ENCODE peak calls at places on chromosome 6, in eight cellular contexts. S is lung, X is fibroblast of mammary gland, M is A549, Q is body of pancreas, K is tibial nerve, C is astrocyte of the spinal cord, G is mesothelial cell of epicardium. D is an unnamed sample.
A peak's percentile ranks its signal among the peaks of the same experiment; 100 is the strongest.

GRCh38 chr6:139801571-139802321 is 427.3 kb upstream of the CITED2 start:
- DNase-seq in S (no peak), X (peak; percentile 36), M (no peak), Q (no peak), K (no peak), C (peak; percentile 33), G (no peak), D (peak; percentile 14)

GRCh38 chr6:136846046-136846445 is 23.7 kb downstream of the PEX7 start:
- DNase-seq in S (no peak), X (peak; percentile 70), M (peak; percentile 24), Q (peak; percentile 62), K (peak; percentile 56), C (peak; percentile 60), G (no peak), D (peak; percentile 29)

GRCh38 chr6:13229205-13230085 is 98.9 kb downstream of the TBC1D7 start:
- DNase-seq in S (no peak), X (no peak), M (peak; percentile 7), Q (no peak), K (no peak), C (no peak), G (no peak), D (no peak)

GRCh38 chr6:83511901-83512681 is at the start of gene PRSS35:
- DNase-seq in S (no peak), X (peak; percentile 41), M (peak; percentile 40), Q (peak; percentile 59), K (no peak), C (peak; percentile 56), G (peak; percentile 43), D (peak; percentile 40)

GRCh38 chr6:43708857-43709653 is 21.5 kb upstream of the MRPS18A start:
- DNase-seq in S (peak; percentile 51), X (peak; percentile 96), M (no peak), Q (no peak), K (peak; percentile 59), C (peak; percentile 46), G (no peak), D (peak; percentile 45)

GRCh38 chr6:18359237-18359885 is 27.8 kb upstream of the RNF144B start:
- DNase-seq in S (no peak), X (no peak), M (no peak), Q (no peak), K (no peak), C (no peak), G (no peak), D (no peak)

GRCh38 chr6:52423971-52424381 is 3.8 kb downstream of the EFHC1 start:
- DNase-seq in S (no peak), X (peak; percentile 84), M (no peak), Q (no peak), K (peak; percentile 20), C (peak; percentile 92), G (no peak), D (peak; percentile 64)

GRCh38 chr6:16690244-16691142 is 70.8 kb downstream of the ATXN1 start:
- DNase-seq in S (no peak), X (peak; percentile 66), M (no peak), Q (no peak), K (no peak), C (no peak), G (no peak), D (peak; percentile 69)

GRCh38 chr6:47308674-47309325 is 905 bp downstream of the TNFRSF21 start:
- DNase-seq in S (no peak), X (peak; percentile 26), M (peak; percentile 24), Q (peak; percentile 27), K (no peak), C (peak; percentile 58), G (peak; percentile 31), D (peak; percentile 40)

GRCh38 chr6:84568971-84569370 is 195.4 kb downstream of the TBX18 start:
- DNase-seq in S (no peak), X (peak; percentile 73), M (no peak), Q (no peak), K (no peak), C (peak; percentile 67), G (no peak), D (peak; percentile 14)

GRCh38 chr6:144344651-144345050 is 59.5 kb downstream of the UTRN start:
- DNase-seq in S (no peak), X (no peak), M (no peak), Q (no peak), K (no peak), C (no peak), G (no peak), D (no peak)

GRCh38 chr6:56682580-56682979 is 39.9 kb upstream of the DST start:
- DNase-seq in S (no peak), X (no peak), M (no peak), Q (no peak), K (no peak), C (no peak), G (no peak), D (no peak)

GRCh38 chr6:108187519-108187918 is 21.7 kb downstream of the NR2E1 start:
- DNase-seq in S (no peak), X (no peak), M (no peak), Q (no peak), K (no peak), C (no peak), G (no peak), D (no peak)

GRCh38 chr6:143982968-143983367 is 25.1 kb downstream of the PLAGL1 start:
- DNase-seq in S (no peak), X (no peak), M (no peak), Q (no peak), K (no peak), C (no peak), G (no peak), D (no peak)

GRCh38 chr6:16851758-16852157 is 90.5 kb upstream of the ATXN1 start:
- DNase-seq in S (no peak), X (peak; percentile 14), M (no peak), Q (no peak), K (no peak), C (no peak), G (no peak), D (no peak)

DNA sequence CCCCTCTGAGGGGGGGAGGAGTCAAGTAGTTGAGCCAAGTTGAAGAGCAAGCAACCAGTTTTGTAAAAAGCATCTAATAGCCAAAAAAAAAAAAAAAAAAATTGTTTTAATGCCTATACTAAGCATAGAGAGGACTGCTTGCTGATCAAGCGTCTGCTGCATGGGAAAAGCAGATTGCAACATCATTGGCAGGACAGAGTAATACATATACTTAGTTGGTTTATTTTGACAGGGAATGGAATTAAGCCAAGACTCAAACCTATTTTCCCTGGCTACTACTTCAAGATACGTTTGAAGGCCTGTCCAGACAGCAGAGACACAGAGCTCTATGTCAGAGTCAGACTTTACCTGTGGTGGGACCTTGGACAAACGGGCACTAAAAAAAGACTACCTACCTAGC is 120.5 kb downstream of the RTN4IP1 start:
- DNase-seq in S (no peak), X (peak; percentile 88), M (no peak), Q (no peak), K (no peak), C (no peak), G (no peak), D (peak; percentile 38)
- TF ChIP-seq CTCF in S (no peak), X (no peak), M (no peak), Q (no peak), K (no peak), C (no peak), G (no peak), D (no peak)

GRCh38 chr6:21103626-21104224 is 489.8 kb upstream of the SOX4 start:
- DNase-seq in S (no peak), X (no peak), M (no peak), Q (no peak), K (no peak), C (no peak), G (no peak), D (peak; percentile 31)

GRCh38 chr6:21101694-21102093 is 491.9 kb upstream of the SOX4 start:
- DNase-seq in S (no peak), X (no peak), M (no peak), Q (no peak), K (no peak), C (no peak), G (no peak), D (no peak)

GRCh38 chr6:21102201-21102600 is 491.4 kb upstream of the SOX4 start:
- DNase-seq in S (no peak), X (no peak), M (no peak), Q (no peak), K (no peak), C (no peak), G (no peak), D (no peak)

GRCh38 chr6:21104288-21104687 is 489.3 kb upstream of the SOX4 start:
- DNase-seq in S (no peak), X (no peak), M (no peak), Q (no peak), K (no peak), C (no peak), G (no peak), D (no peak)

GRCh38 chr6:21102624-21103023 is 490.9 kb upstream of the SOX4 start:
- DNase-seq in S (no peak), X (no peak), M (no peak), Q (peak; percentile 31), K (no peak), C (no peak), G (no peak), D (no peak)
- TF ChIP-seq CTCF in S (no peak), X (no peak), M (no peak), Q (no peak), K (no peak), C (no peak), G (no peak), D (no peak)

GRCh38 chr6:14807130-14807529 is 438.7 kb upstream of the JARID2 start:
- DNase-seq in S (no peak), X (peak; percentile 24), M (no peak), Q (no peak), K (no peak), C (no peak), G (no peak), D (no peak)

GRCh38 chr6:14806101-14806500 is 439.8 kb upstream of the JARID2 start:
- DNase-seq in S (no peak), X (no peak), M (no peak), Q (no peak), K (no peak), C (no peak), G (no peak), D (peak; percentile 73)

GRCh38 chr6:14802761-14803160 is 443.1 kb upstream of the JARID2 start:
- DNase-seq in S (no peak), X (no peak), M (no peak), Q (no peak), K (no peak), C (no peak), G (no peak), D (no peak)

GRCh38 chr6:14804001-14804401 is 441.9 kb upstream of the JARID2 start:
- DNase-seq in S (no peak), X (no peak), M (no peak), Q (no peak), K (no peak), C (peak; percentile 61), G (no peak), D (peak; percentile 80)

GRCh38 chr6:14804444-14805210 is 441.2 kb upstream of the JARID2 start:
- DNase-seq in S (peak; percentile 51), X (peak; percentile 87), M (no peak), Q (peak; percentile 72), K (peak; percentile 67), C (peak; percentile 90), G (peak; percentile 72), D (peak; percentile 57)
- TF ChIP-seq CTCF in S (no peak), X (no peak), M (no peak), Q (no peak), K (no peak), C (no peak), G (no peak), D (no peak)

DNA sequence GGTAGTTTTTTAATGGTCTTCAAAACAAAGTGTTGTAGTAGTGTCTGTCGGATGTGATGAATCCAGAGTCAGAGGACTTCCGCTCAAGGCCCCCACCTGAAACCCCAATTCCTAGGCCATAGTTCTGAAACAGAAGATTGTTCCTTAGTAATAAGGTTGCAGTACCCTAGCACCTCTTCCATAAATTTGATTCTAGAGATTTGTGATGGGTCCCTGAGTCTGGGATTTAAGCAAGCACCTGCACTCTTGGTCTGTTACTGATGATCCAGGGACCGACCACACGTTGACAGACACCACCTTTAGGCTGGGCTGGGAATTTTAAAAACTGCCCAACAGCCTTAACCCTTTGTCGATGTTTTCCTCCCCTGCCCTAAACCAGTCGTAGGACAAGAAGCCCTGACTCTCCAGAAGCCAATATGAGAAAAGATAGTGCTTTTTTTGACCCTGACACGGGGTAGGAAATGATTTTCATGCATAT is 1.2 kb downstream of the KCTD20 start:
- DNase-seq in S (no peak), X (no peak), M (peak; percentile 56), Q (no peak), K (no peak), C (peak; percentile 38), G (no peak), D (peak; percentile 44)
- TF ChIP-seq CTCF in S (no peak), X (no peak), M (peak; percentile 27), Q (no peak), K (no peak), C (peak; percentile 8), G (no peak), D (no peak)

D was measured in mammary epithelial cell.